ENCODE peak calls at places on chromosomes 16 and 17, in four cellular contexts. I is GM12878, L is spleen, X is prostate gland. E is an unnamed sample.

GRCh38 chr17:68033636-68034451 is 1.7 kb upstream of the KPNA2 start:
- DNase-seq in I (no peak), L (no peak), X (no peak), E (no peak)

GRCh38 chr16:88821168-88821850 is 9.6 kb upstream of the APRT start:
- DNase-seq in I (no peak), L (no peak), X (no peak), E (no peak)

GRCh38 chr17:78595135-78595810 is 18.1 kb upstream of the DNAH17 start:
- DNase-seq in I (no peak), L (peak), X (no peak), E (no peak)

GRCh38 chr17:74901353-74902145 is 8.1 kb upstream of the FADS6 start:
- DNase-seq in I (no peak), L (no peak), X (no peak), E (no peak)

GRCh38 chr17:46144246-46144645 is 49.0 kb downstream of the KANSL1 start:
- DNase-seq in I (no peak), L (no peak), X (no peak), E (no peak)

GRCh38 chr17:2081564-2081963 is 26.7 kb downstream of the HIC1 start:
- DNase-seq in I (no peak), L (no peak), X (no peak), E (no peak)

GRCh38 chr17:52024296-52024870 is 134.1 kb downstream of the CA10 start:
- DNase-seq in I (no peak), L (no peak), X (no peak), E (no peak)

GRCh38 chr17:19242926-19243325 is 5.8 kb downstream of the EPN2 start:
- DNase-seq in I (no peak), L (peak), X (no peak), E (no peak)

GRCh38 chr17:73998246-73999220 is 204.9 kb upstream of the RPL38 start:
- DNase-seq in I (no peak), L (peak), X (peak), E (peak)

GRCh38 chr16:19804538-19805323 is 79.9 kb downstream of the GPRC5B start:
- DNase-seq in I (no peak), L (no peak), X (peak), E (no peak)

GRCh38 chr17:6669479-6670212 is 18.1 kb downstream of the C17orf100 start:
- DNase-seq in I (no peak), L (no peak), X (no peak), E (no peak)

GRCh38 chr17:61399131-61400057 is at the start of gene TBX2:
- DNase-seq in I (no peak), L (peak), X (no peak), E (no peak)

GRCh38 chr16:77674888-77675287 is 47.4 kb upstream of the NUDT7 start:
- DNase-seq in I (no peak), L (no peak), X (no peak), E (no peak)

GRCh38 chr17:42531455-42532354 is 4.3 kb upstream of the NAGLU start:
- DNase-seq in I (no peak), L (peak), X (no peak), E (no peak)

GRCh38 chr17:4533522-4534502 is 21.4 kb downstream of the MYBBP1A start:
- DNase-seq in I (no peak), L (no peak), X (no peak), E (no peak)

GRCh38 chr16:89697616-89698331 is 3.7 kb downstream of the SPATA2L start:
- DNase-seq in I (no peak), L (peak), X (no peak), E (no peak)

GRCh38 chr17:72474740-72475477 is 354.1 kb downstream of the SOX9 start:
- DNase-seq in I (no peak), L (peak), X (no peak), E (no peak)

GRCh38 chr17:45940826-45941225 is 46.5 kb downstream of the MAPT start:
- DNase-seq in I (no peak), L (no peak), X (peak), E (no peak)

GRCh38 chr16:726438-727290 is at the start of the genes CCDC78 and HAGHL:
- DNase-seq in I (no peak), L (peak), X (peak), E (peak)

GRCh38 chr17:80529104-80529903 is 15.3 kb upstream of the RPTOR start:
- DNase-seq in I (no peak), L (peak), X (no peak), E (no peak)

GRCh38 chr16:19384656-19385055 is 33.0 kb upstream of the TMC5 start:
- DNase-seq in I (no peak), L (no peak), X (peak), E (no peak)

GRCh38 chr17:29594441-29595090 is 1.6 kb downstream of the ANKRD13B start:
- DNase-seq in I (no peak), L (no peak), X (no peak), E (no peak)

GRCh38 chr17:57104461-57105175 is 19.6 kb downstream of the AKAP1 start:
- DNase-seq in I (no peak), L (peak), X (no peak), E (no peak)

GRCh38 chr17:8467527-8467926 is 31.8 kb downstream of the NDEL1 start:
- DNase-seq in I (no peak), L (no peak), X (no peak), E (no peak)

GRCh38 chr16:30032083-30032819 is 1.2 kb upstream of the TLCD3B start:
- DNase-seq in I (no peak), L (no peak), X (no peak), E (peak)

GRCh38 chr17:32383926-32384434 is 34.0 kb downstream of the ZNF207 start:
- DNase-seq in I (no peak), L (no peak), X (no peak), E (no peak)

GRCh38 chr17:66021757-66022156 is 170.2 kb downstream of the CEP112 start:
- DNase-seq in I (no peak), L (no peak), X (no peak), E (no peak)

GRCh38 chr17:14737984-14738651 is 437.2 kb downstream of the HS3ST3B1 start:
- DNase-seq in I (no peak), L (peak), X (peak), E (no peak)

GRCh38 chr16:66508914-66509496 is 40.9 kb downstream of the TK2 start:
- DNase-seq in I (no peak), L (peak), X (no peak), E (no peak)

GRCh38 chr16:11662582-11662981 is 5.7 kb upstream of the SNN start:
- DNase-seq in I (no peak), L (no peak), X (no peak), E (no peak)

GRCh38 chr17:55710410-55710809 is 12.3 kb downstream of the TMEM100 start:
- DNase-seq in I (no peak), L (no peak), X (no peak), E (no peak)

GRCh38 chr17:8712698-8713097 is 31.9 kb downstream of the CCDC42 start:
- DNase-seq in I (no peak), L (no peak), X (no peak), E (no peak)

GRCh38 chr16:52574105-52574437 is 27.1 kb upstream of the TOX3 start:
- DNase-seq in I (no peak), L (no peak), X (no peak), E (no peak)

GRCh38 chr16:52572656-52573055 is 25.7 kb upstream of the TOX3 start:
- DNase-seq in I (no peak), L (no peak), X (no peak), E (no peak)

GRCh38 chr16:52570495-52571091 is 23.6 kb upstream of the TOX3 start:
- DNase-seq in I (no peak), L (no peak), X (no peak), E (no peak)

GRCh38 chr16:52577130-52577706 is 30.3 kb upstream of the TOX3 start:
- DNase-seq in I (no peak), L (no peak), X (no peak), E (no peak)

DNA sequence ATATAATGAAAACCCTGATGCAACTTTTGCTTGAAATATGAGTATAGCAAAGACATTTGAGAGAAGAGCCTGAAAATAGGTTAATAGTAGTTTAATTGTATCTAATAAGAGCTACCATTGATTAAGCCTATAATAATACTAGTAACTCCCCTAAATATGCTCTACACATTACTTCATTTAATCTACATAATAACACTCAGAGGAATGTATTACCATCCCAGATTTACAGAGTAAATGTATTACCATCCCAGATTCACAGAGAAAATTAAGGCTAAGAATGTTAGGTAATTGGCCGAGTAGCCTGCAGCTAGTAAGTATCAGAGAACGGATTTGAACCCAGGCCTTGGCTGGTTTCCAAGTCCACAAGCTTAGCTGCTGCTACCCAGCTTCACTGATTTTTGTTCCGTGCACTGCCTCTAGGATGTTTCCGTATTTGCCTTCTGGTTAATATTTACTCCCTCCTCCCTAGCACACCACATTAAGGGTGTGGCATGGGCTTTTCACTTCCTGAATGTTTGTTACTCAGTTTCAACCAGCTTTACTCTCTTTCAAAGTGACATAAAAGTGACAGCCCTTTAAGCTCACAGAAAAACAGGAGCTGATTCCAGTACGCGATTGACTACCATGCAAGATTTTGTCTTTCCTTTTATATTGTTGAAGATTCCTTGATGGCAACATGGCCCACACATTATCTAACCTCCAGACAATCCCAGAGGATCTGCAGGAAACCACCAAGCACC is 26.6 kb upstream of the TOX3 start:
- DNase-seq in I (no peak), L (no peak), X (peak), E (no peak)
- TF ChIP-seq POLR2AphosphoS5 in I (no peak), L (no peak), X (peak), E (no peak)

GRCh38 chr17:11622468-11622867 is 24.2 kb downstream of the DNAH9 start:
- DNase-seq in I (no peak), L (no peak), X (no peak), E (no peak)
- TF ChIP-seq POLR2A in I (no peak), L (no peak), X (no peak), E (no peak)

GRCh38 chr16:83247767-83248372 is 559.9 kb upstream of the HSBP1 start:
- DNase-seq in I (no peak), L (no peak), X (no peak), E (no peak)
- TF ChIP-seq POLR2AphosphoS5 in I (no peak), L (no peak), X (no peak), E (no peak)

GRCh38 chr16:87461466-87461975 is 31.3 kb downstream of the ZCCHC14 start:
- DNase-seq in I (no peak), L (no peak), X (peak), E (peak)
- TF ChIP-seq POLR2A in I (no peak), L (no peak), X (peak), E (no peak)

GRCh38 chr16:10644092-10644491 is 50.6 kb downstream of the TEKT5 start:
- DNase-seq in I (no peak), L (no peak), X (no peak), E (no peak)

GRCh38 chr16:10647264-10647720 is 47.4 kb downstream of the TEKT5 start:
- DNase-seq in I (no peak), L (no peak), X (no peak), E (no peak)

GRCh38 chr16:10646228-10646580 is 48.5 kb downstream of the TEKT5 start:
- DNase-seq in I (no peak), L (no peak), X (no peak), E (no peak)

GRCh38 chr16:10647721-10648296 is 46.9 kb downstream of the TEKT5 start:
- DNase-seq in I (no peak), L (no peak), X (no peak), E (no peak)

DNA sequence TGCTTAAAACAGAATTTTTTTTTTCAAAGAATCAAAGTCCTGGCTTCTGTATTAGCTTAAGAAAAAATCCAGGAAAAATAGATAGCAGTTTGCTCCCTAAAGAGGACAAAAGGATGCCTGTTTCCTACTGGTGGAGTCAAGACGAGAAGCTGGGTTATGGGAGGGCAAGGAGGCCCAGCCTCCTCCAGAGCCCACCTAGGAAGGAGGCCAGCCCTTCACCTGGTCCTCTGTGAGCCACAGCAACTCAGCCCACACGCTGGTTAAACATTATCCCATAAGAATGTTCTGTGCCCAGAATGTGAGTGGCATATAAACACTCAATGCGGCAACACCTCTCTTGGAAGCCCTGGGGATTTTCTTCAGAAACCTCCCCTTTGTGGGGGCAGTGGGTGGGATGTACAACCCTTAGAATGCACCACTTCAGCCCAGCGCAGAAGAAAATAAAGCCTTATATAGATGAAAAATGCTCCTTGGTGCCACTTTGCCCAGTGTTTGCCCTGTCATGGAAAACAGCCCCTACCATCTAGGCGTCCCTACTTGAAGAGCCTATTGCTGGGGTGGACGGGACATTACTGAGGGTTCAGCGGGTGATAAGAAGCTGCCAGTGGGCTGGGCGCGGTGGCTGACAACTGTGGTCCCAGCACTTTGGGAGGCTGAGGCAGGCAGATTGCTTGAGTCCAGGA is 48.0 kb downstream of the TEKT5 start:
- DNase-seq in I (no peak), L (no peak), X (no peak), E (no peak)
- TF ChIP-seq POLR2AphosphoS5 in I (no peak), L (no peak), X (no peak), E (no peak)

GRCh38 chr16:3444032-3444388 is 530 bp downstream of the NAA60 start:
- DNase-seq in I (no peak), L (no peak), X (no peak), E (no peak)
- TF ChIP-seq POLR2A in I (peak), L (no peak), X (no peak), E (no peak)

DNA sequence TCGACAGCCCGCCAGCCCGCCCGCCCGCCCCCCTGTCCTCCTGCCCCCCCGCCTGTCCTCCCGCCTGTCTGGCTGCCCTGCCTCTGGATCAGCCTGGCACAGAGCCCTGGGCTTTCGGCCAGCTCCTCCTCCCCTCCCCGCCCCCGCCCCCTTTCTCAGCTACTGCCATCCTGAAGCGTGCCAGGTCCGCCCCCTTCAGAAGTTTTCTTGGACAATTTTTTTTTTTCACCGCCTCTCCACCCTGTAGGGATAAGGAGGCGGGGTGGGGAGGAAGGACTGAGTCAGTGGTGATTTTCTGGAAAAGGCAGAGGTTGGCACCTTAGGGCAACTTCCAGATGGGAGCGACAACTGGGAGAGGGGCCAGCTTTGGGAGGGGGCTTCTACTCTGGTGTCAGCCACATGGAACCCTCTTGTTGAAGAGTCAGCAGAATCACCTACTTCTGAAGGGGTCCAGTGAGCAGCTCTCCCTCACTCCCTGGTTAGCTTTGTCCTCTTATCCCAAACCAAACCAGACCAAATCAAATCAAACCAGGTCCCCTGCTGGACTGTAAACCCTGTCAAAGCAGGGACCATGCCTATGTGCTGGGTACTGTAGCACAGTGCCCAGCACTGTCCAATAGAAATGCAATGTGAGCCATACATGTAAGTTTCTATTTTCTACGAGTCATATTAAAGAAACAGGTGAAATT is 19.7 kb downstream of the IGF2BP1 start:
- DNase-seq in I (no peak), L (no peak), X (peak), E (no peak)
- TF ChIP-seq POLR2AphosphoS5 in I (no peak), L (no peak), X (no peak), E (no peak)

GRCh38 chr16:50316848-50317630 is 50.7 kb downstream of the ADCY7 start:
- DNase-seq in I (no peak), L (peak), X (no peak), E (no peak)

GRCh38 chr16:50313596-50314483 is 47.5 kb downstream of the ADCY7 start:
- DNase-seq in I (no peak), L (peak), X (no peak), E (peak)

GRCh38 chr16:50314665-50315064 is 48.3 kb downstream of the ADCY7 start:
- DNase-seq in I (no peak), L (no peak), X (no peak), E (no peak)

GRCh38 chr16:50316102-50316847 is 49.9 kb downstream of the ADCY7 start:
- DNase-seq in I (no peak), L (no peak), X (no peak), E (no peak)

DNA sequence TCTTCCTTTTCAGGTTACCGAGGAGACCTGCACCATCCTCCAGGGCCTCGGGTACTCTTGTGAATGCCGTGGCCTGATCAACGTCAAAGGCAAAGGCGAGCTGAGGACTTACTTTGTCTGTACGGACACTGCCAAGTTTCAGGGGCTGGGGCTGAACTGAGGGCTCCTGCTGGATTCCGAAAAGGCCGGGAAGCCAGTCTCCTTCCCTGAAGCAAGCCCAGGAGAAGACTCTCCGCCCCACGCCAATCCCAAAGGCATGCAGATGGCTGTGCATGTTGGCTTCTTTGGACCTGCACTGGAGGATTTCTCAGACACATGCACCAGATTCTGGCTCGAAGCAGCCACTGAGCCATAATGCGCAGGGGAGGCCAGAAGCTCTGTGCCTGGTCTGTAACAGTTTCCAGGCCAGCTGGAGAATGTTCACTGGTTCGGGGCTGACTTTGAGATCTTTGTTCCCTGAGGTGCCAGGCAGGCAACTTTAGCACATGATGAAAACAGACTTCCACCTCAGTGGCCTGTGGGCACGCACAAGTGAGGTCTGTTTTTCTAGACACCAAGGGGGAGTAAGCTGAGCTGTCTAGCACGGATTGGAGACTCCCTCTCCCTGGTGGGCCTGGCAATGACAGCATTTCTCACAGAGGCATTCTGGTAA is 49.1 kb downstream of the ADCY7 start:
- DNase-seq in I (no peak), L (peak), X (no peak), E (no peak)
- TF ChIP-seq POLR2A in I (peak), L (no peak), X (no peak), E (peak)

DNA sequence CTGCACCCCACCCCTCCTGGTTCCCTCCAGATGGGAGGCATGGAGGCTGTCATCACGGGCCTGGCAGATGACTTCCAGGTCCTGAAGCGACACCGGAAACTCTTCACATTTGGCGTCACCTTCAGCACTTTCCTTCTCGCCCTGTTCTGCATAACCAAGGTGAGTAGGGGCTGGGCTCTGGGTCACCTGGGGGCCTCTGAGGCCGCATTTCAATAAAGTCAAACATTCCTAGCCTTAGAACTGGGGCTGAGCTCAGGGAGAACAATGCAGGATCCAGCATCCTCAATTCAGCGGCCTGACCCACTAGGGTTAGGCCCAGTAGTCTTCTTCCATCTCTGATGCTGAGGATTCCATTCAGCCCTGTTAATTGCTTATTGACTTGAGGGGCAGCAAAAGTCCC is 42.1 kb downstream of the SLC6A2 start:
- DNase-seq in I (no peak), L (no peak), X (no peak), E (no peak)
- TF ChIP-seq POLR2AphosphoS5 in I (no peak), L (no peak), X (no peak), E (no peak)

E was measured in GM12892.